ENCODE peak calls at places on chromosome 18, in nine cellular contexts. Z is neural progenitor cell; F is psoas muscle; J is stomach; S is choroid plexus epithelial cell; X is fibroblast of the aortic adventitia; A is chondrocyte; K is stimulated activated CD4-positive, alpha-beta T cell treated with anti-CD3 and anti-CD28 coated beads, TNF-alpha, amount 100 ng/mL, for 1 hour; L is GDM1. D is an unnamed sample.

GRCh38 chr18:46408334-46408987 is 248.6 kb downstream of the LOXHD1 start:
- DNase-seq in Z (peak; percentile 47), F (no peak), S (peak; percentile 9), X (no peak), L (no peak), K (no peak), A (no peak), J (no peak), D (no peak)

GRCh38 chr18:8176554-8176953 is 432.7 kb upstream of the RAB12 start:
- DNase-seq in Z (no peak), X (no peak), F (no peak), K (no peak), L (no peak), A (no peak), J (no peak), S (no peak), D (no peak)

GRCh38 chr18:72700961-72701710 is 157.0 kb upstream of the CBLN2 start:
- DNase-seq in F (no peak), J (no peak), X (peak; percentile 8), K (no peak), S (peak; percentile 67), Z (no peak), A (no peak), L (no peak), D (peak; percentile 14)

GRCh38 chr18:79227617-79228016 is 158.4 kb downstream of the ATP9B start:
- DNase-seq in J (no peak), Z (no peak), S (no peak), K (no peak), X (peak; percentile 5), A (no peak), F (no peak), L (no peak), D (no peak)

GRCh38 chr18:70936160-70936559 is 647.3 kb downstream of the SOCS6 start:
- DNase-seq in J (no peak), S (no peak), K (no peak), F (no peak), L (no peak), A (no peak), Z (no peak), X (no peak), D (no peak)

GRCh38 chr18:37430346-37431076 is 135.1 kb downstream of the CELF4 start:
- DNase-seq in K (no peak), A (no peak), X (no peak), S (no peak), F (no peak), Z (peak; percentile 31), J (no peak), L (no peak), D (no peak)

GRCh38 chr18:51337406-51337805 is 139.9 kb upstream of the MEX3C start:
- DNase-seq in S (peak; percentile 68), L (no peak), A (no peak), X (peak; percentile 19), K (no peak), Z (no peak), J (no peak), F (no peak), D (no peak)

GRCh38 chr18:63224574-63224973 is 95.0 kb downstream of the BCL2 start:
- DNase-seq in A (no peak), L (no peak), F (no peak), X (no peak), Z (no peak), S (no peak), K (no peak), J (no peak), D (no peak)

GRCh38 chr18:10901329-10901728 is 248.0 kb downstream of the PIEZO2 start:
- DNase-seq in S (no peak), Z (no peak), J (no peak), A (no peak), L (no peak), F (no peak), K (no peak), X (no peak), D (no peak)

GRCh38 chr18:46422552-46423055 is 234.4 kb downstream of the LOXHD1 start:
- DNase-seq in X (peak; percentile 58), F (no peak), K (no peak), A (no peak), L (no peak), J (no peak), Z (no peak), S (no peak), D (no peak)

GRCh38 chr18:59070181-59070912 is 69.3 kb upstream of the SEC11C start:
- DNase-seq in F (peak; percentile 82), A (no peak), X (peak; percentile 82), Z (peak; percentile 93), S (peak; percentile 84), J (peak; percentile 88), K (peak; percentile 45), L (peak; percentile 59), D (peak; percentile 69)

GRCh38 chr18:22467760-22468553 is 50.2 kb upstream of the CTAGE1 start:
- DNase-seq in L (no peak), K (no peak), J (no peak), A (no peak), Z (no peak), X (peak; percentile 100), F (peak; percentile 23), S (peak; percentile 96), D (peak; percentile 100)

GRCh38 chr18:27214831-27215230 is 29.7 kb upstream of the CHST9 start:
- DNase-seq in S (no peak), A (no peak), F (no peak), J (no peak), L (no peak), K (no peak), X (no peak), Z (no peak), D (no peak)

D was measured in IMR-90.